ENCODE peak calls at places on chromosome 10, in four cellular contexts. C is BE2C, E is AG04450, L is IMR-90. M is an unnamed sample.

GRCh38 chr10:126584836-126585235 is 85.7 kb downstream of the C10orf90 start:
- DNase-seq in E (no peak), L (no peak), C (no peak), M (no peak)

GRCh38 chr10:65811931-65812525 is 1113.8 kb upstream of the LRRTM3 start:
- DNase-seq in L (no peak), E (no peak), C (no peak), M (no peak)

GRCh38 chr10:69576334-69577011 is 3.3 kb upstream of the NEUROG3 start:
- DNase-seq in L (no peak), C (no peak), E (no peak), M (no peak)

GRCh38 chr10:33136271-33136670 is 178.2 kb upstream of the ITGB1 start:
- DNase-seq in L (peak), C (no peak), E (no peak), M (peak)

GRCh38 chr10:88728107-88728763 is 22.2 kb downstream of the LIPK start:
- DNase-seq in L (no peak), E (no peak), C (peak), M (peak)

GRCh38 chr10:96417432-96417831 is 58.6 kb upstream of the OPALIN start:
- DNase-seq in C (no peak), E (no peak), L (no peak), M (no peak)

GRCh38 chr10:127991543-127992255 is 84.8 kb downstream of the PTPRE start:
- DNase-seq in L (no peak), C (no peak), E (no peak), M (no peak)

GRCh38 chr10:103858360-103858759 is 3.0 kb upstream of the SH3PXD2A start:
- DNase-seq in L (no peak), E (no peak), C (no peak), M (no peak)

GRCh38 chr10:114647545-114648138 is 10.4 kb downstream of the ABLIM1 start:
- DNase-seq in E (no peak), L (peak), C (no peak), M (peak)

GRCh38 chr10:132890301-132890700 is 52.1 kb downstream of the CFAP46 start:
- DNase-seq in E (no peak), C (no peak), L (no peak), M (no peak)

GRCh38 chr10:89158446-89158845 is 48.7 kb downstream of the CH25H start:
- DNase-seq in E (no peak), C (no peak), L (peak), M (peak)

GRCh38 chr10:131722525-131723264 is 178.1 kb upstream of the PPP2R2D start:
- DNase-seq in E (no peak), L (no peak), C (no peak), M (no peak)

GRCh38 chr10:1359599-1359955 is 303.4 kb downstream of the WDR37 start:
- DNase-seq in E (no peak), C (no peak), L (no peak), M (no peak)

GRCh38 chr10:21160116-21160515 is 263.0 kb upstream of the NEBL start:
- DNase-seq in L (no peak), E (no peak), C (no peak), M (no peak)

GRCh38 chr10:113219446-113219845 is 269.4 kb downstream of the TCF7L2 start:
- DNase-seq in E (no peak), L (no peak), C (no peak), M (no peak)

GRCh38 chr10:69662173-69662685 is 32.2 kb downstream of the FAM241B start:
- DNase-seq in C (peak), L (no peak), E (no peak), M (no peak)

GRCh38 chr10:50286996-50287803 is 35.9 kb upstream of the ASAH2 start:
- DNase-seq in E (no peak), C (no peak), L (no peak), M (no peak)

GRCh38 chr10:114694735-114695134 is 36.7 kb upstream of the ABLIM1 start:
- DNase-seq in C (peak), E (no peak), L (no peak), M (no peak)

GRCh38 chr10:89887406-89887805 is 186.0 kb downstream of the KIF20B start:
- DNase-seq in L (no peak), E (no peak), C (no peak), M (no peak)

GRCh38 chr10:18438356-18439126 is 212.8 kb downstream of the NSUN6 start:
- DNase-seq in E (no peak), L (no peak), C (no peak), M (no peak)

DNA sequence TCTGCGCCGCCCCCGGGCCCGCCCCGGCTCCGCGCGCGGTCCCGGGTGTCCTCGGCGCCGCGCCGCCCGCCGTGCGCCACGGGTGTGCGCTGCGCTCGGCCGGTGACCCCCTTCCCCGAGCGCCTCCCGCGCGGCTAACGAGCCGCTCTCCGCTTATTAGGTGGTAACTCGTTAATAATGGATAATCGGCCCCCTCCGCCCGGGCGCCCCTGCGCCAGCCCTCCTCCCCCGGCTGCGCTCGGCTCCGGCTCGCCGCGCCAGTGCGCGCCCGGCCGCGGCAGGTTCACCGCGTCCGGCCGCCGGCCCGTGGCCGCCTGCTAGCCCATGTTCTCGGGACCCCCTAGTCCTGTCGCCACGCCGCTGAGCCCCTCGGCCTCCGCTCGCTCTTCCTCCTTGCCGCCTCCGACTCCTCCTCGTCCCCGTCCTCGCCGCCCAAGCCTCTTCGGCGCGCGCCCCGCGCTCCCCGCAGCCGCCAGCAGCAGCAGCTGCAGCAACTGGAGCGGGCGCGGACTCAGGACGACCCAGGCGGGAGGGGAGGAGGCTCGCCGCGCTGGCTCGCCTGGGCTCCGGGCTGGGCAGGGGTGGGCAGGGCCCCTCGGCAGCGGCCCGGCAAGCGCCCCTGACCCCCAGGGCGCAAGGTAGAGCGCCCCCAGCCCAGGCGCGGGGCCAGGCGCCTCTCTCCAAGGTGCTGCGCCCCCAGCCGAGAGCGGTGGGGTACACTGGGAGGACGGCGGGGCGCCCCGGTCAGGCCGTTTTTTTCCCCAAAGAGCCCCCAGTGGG is 568 bp upstream of the KCNMA1 start:
- DNase-seq in C (peak), E (no peak), L (peak), M (no peak)
- TF ChIP-seq CTCF in C (no peak), E (no peak), L (no peak), M (no peak)

DNA sequence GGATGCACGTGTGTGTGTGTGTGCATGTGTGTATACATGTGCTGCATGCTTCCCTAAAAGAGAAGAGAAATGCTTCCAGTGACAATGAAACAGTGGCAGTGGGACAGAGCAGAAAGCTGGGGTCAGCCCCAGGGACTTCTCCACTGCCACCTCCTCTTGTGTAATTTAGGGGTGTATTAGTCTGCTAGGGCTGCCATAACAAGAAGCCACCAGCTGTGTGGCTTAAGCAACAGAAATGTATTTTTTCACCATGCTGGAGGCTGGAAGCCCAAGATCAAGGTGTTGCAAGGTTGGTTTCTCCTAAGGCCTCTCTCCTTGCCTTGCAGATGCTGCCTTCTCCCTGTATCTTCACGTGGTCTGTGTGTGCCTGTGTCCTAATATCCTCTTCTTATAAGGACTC is 190.5 kb downstream of the CXCL12 start:
- DNase-seq in C (no peak), L (no peak), E (no peak), M (no peak)
- H3K4me3 ChIP-seq in C (no peak), L (no peak), E (no peak), M (no peak)

GRCh38 chr10:71283410-71283809 is 35.6 kb upstream of the SLC29A3 start:
- DNase-seq in L (no peak), C (no peak), E (no peak), M (no peak)

GRCh38 chr10:71284544-71285179 is 34.4 kb upstream of the SLC29A3 start:
- DNase-seq in E (no peak), C (no peak), L (no peak), M (no peak)

GRCh38 chr10:71285986-71286385 is 33.1 kb upstream of the SLC29A3 start:
- DNase-seq in L (no peak), E (no peak), C (no peak), M (no peak)

GRCh38 chr10:71286521-71287294 is 32.4 kb upstream of the SLC29A3 start:
- DNase-seq in L (no peak), E (no peak), C (no peak), M (no peak)

GRCh38 chr10:71285180-71285545 is 33.9 kb upstream of the SLC29A3 start:
- DNase-seq in E (no peak), L (peak), C (peak), M (peak)
- TF ChIP-seq CTCF in E (peak), L (peak), C (peak), M (peak)

GRCh38 chr10:124072106-124072505 is 21.3 kb downstream of the CHST15 start:
- DNase-seq in L (no peak), C (no peak), E (no peak), M (no peak)
- H3K4me3 ChIP-seq in L (no peak), C (no peak), E (no peak), M (no peak)

GRCh38 chr10:110170142-110170887 is 37.1 kb upstream of the MXI1 start:
- DNase-seq in L (no peak), C (no peak), E (no peak), M (no peak)
- TF ChIP-seq CTCF in L (no peak), C (no peak), E (no peak), M (no peak)

GRCh38 chr10:5627486-5628044 is 38.8 kb downstream of the ASB13 start:
- DNase-seq in E (no peak), L (no peak), C (no peak), M (no peak)

GRCh38 chr10:5628798-5629788 is 37.3 kb downstream of the ASB13 start:
- DNase-seq in C (no peak), E (peak), L (peak), M (peak)

GRCh38 chr10:5629789-5630436 is 36.5 kb downstream of the ASB13 start:
- DNase-seq in E (peak), C (peak), L (peak), M (peak)

GRCh38 chr10:5625992-5626777 is 40.2 kb downstream of the ASB13 start:
- DNase-seq in E (no peak), L (no peak), C (no peak), M (no peak)

DNA sequence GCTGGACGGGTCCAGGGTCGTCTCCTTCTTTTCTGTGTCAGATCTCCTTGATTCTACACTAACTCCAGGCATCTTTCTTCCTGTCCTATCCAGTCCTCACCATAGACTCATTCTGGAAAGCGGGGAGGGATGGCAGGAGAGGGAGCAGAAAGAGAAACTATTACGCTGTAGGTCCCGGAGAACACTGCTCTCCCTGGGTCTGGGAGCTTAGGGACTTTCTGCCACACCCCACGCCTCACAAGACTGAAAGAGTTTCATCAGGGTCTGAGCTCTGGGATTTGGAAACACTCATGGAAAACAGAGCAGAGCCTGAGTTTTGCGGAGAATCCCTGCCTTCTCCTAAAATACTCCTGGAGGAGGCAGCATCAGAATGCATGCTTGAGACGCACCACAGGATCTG is 38.0 kb downstream of the ASB13 start:
- DNase-seq in C (no peak), L (peak), E (no peak), M (peak)
- H3K4me3 ChIP-seq in C (no peak), L (no peak), E (peak), M (peak)

M was measured in fibroblast of mammary gland.